ENCODE peak calls at places on chromosome X, in nine cellular contexts. One of them, this sample, is unnamed.

GRCh38 chrX:154732421-154733071 is 18.3 kb downstream of the GAB3 start:
- DNase-seq in BE2C: no peak
- DNase-seq in breast epithelium: no peak
- DNase-seq in neural progenitor cell: no peak
- DNase-seq in Caco-2: no peak
- DNase-seq in cardiac muscle cell: no peak
- DNase-seq in GM12865: no peak
- DNase-seq in right atrium auricular region: no peak
- DNase-seq in progenitor cell of endocrine pancreas: no peak
- DNase-seq in this sample: no peak

GRCh38 chrX:42242044-42242443 is 318.7 kb upstream of the CASK start:
- DNase-seq in GM12865: no peak
- DNase-seq in cardiac muscle cell: no peak
- DNase-seq in breast epithelium: no peak
- DNase-seq in neural progenitor cell: no peak
- DNase-seq in right atrium auricular region: no peak
- DNase-seq in progenitor cell of endocrine pancreas: no peak
- DNase-seq in Caco-2: no peak
- DNase-seq in BE2C: no peak
- DNase-seq in this sample: no peak

GRCh38 chrX:150649096-150649870 is 43.9 kb upstream of the MTMR1 start:
- DNase-seq in BE2C: peak
- DNase-seq in neural progenitor cell: no peak
- DNase-seq in cardiac muscle cell: no peak
- DNase-seq in progenitor cell of endocrine pancreas: no peak
- DNase-seq in right atrium auricular region: no peak
- DNase-seq in Caco-2: no peak
- DNase-seq in GM12865: no peak
- DNase-seq in breast epithelium: no peak
- DNase-seq in this sample: no peak

GRCh38 chrX:154748712-154749339 is 2.1 kb downstream of the GAB3 start:
- DNase-seq in BE2C: peak
- DNase-seq in cardiac muscle cell: peak
- DNase-seq in right atrium auricular region: no peak
- DNase-seq in GM12865: peak
- DNase-seq in Caco-2: peak
- DNase-seq in neural progenitor cell: peak
- DNase-seq in breast epithelium: no peak
- DNase-seq in progenitor cell of endocrine pancreas: no peak
- DNase-seq in this sample: no peak

GRCh38 chrX:2371026-2371778 is 129.6 kb downstream of the DHRSX start:
- DNase-seq in GM12865: no peak
- DNase-seq in Caco-2: no peak
- DNase-seq in right atrium auricular region: no peak
- DNase-seq in neural progenitor cell: no peak
- DNase-seq in breast epithelium: no peak
- DNase-seq in BE2C: no peak
- DNase-seq in progenitor cell of endocrine pancreas: no peak
- DNase-seq in cardiac muscle cell: peak
- DNase-seq in this sample: no peak

GRCh38 chrX:13899607-13900006 is 82.7 kb upstream of the GPM6B start:
- DNase-seq in neural progenitor cell: no peak
- DNase-seq in right atrium auricular region: no peak
- DNase-seq in progenitor cell of endocrine pancreas: no peak
- DNase-seq in GM12865: no peak
- DNase-seq in Caco-2: no peak
- DNase-seq in breast epithelium: peak
- DNase-seq in BE2C: peak
- DNase-seq in cardiac muscle cell: no peak
- DNase-seq in this sample: no peak

GRCh38 chrX:48794993-48795501 is 6.8 kb upstream of the HDAC6 start:
- DNase-seq in right atrium auricular region: no peak
- DNase-seq in Caco-2: peak
- DNase-seq in progenitor cell of endocrine pancreas: no peak
- DNase-seq in BE2C: no peak
- DNase-seq in cardiac muscle cell: peak
- DNase-seq in GM12865: no peak
- DNase-seq in breast epithelium: no peak
- DNase-seq in neural progenitor cell: no peak
- DNase-seq in this sample: no peak

GRCh38 chrX:54695231-54695630 is 102.8 kb downstream of the ITIH6 start:
- DNase-seq in right atrium auricular region: no peak
- DNase-seq in breast epithelium: no peak
- DNase-seq in cardiac muscle cell: peak
- DNase-seq in BE2C: no peak
- DNase-seq in GM12865: no peak
- DNase-seq in neural progenitor cell: no peak
- DNase-seq in progenitor cell of endocrine pancreas: no peak
- DNase-seq in Caco-2: no peak
- DNase-seq in this sample: no peak

GRCh38 chrX:23980063-23980462 is 46.9 kb downstream of the KLHL15 start:
- DNase-seq in right atrium auricular region: no peak
- DNase-seq in breast epithelium: no peak
- DNase-seq in Caco-2: peak
- DNase-seq in progenitor cell of endocrine pancreas: no peak
- DNase-seq in BE2C: no peak
- DNase-seq in neural progenitor cell: peak
- DNase-seq in GM12865: no peak
- DNase-seq in cardiac muscle cell: peak
- DNase-seq in this sample: no peak

GRCh38 chrX:149493567-149494562 is 11.2 kb downstream of the IDS start:
- DNase-seq in neural progenitor cell: no peak
- DNase-seq in GM12865: no peak
- DNase-seq in progenitor cell of endocrine pancreas: no peak
- DNase-seq in cardiac muscle cell: peak
- DNase-seq in right atrium auricular region: no peak
- DNase-seq in BE2C: no peak
- DNase-seq in Caco-2: no peak
- DNase-seq in breast epithelium: no peak
- DNase-seq in this sample: no peak

GRCh38 chrX:1492421-1493012 is 39.8 kb upstream of the ASMTL start:
- DNase-seq in GM12865: no peak
- DNase-seq in right atrium auricular region: peak
- DNase-seq in BE2C: no peak
- DNase-seq in neural progenitor cell: no peak
- DNase-seq in cardiac muscle cell: no peak
- DNase-seq in breast epithelium: no peak
- DNase-seq in progenitor cell of endocrine pancreas: no peak
- DNase-seq in Caco-2: no peak
- DNase-seq in this sample: no peak

GRCh38 chrX:130704053-130705038 is 198.7 kb downstream of the ENOX2 start:
- DNase-seq in breast epithelium: no peak
- DNase-seq in right atrium auricular region: no peak
- DNase-seq in Caco-2: no peak
- DNase-seq in cardiac muscle cell: no peak
- DNase-seq in GM12865: no peak
- DNase-seq in BE2C: no peak
- DNase-seq in neural progenitor cell: no peak
- DNase-seq in progenitor cell of endocrine pancreas: no peak
- DNase-seq in this sample: no peak

GRCh38 chrX:77668391-77669237 is 117.4 kb downstream of the ATRX start:
- DNase-seq in breast epithelium: no peak
- DNase-seq in neural progenitor cell: no peak
- DNase-seq in progenitor cell of endocrine pancreas: no peak
- DNase-seq in BE2C: no peak
- DNase-seq in cardiac muscle cell: no peak
- DNase-seq in GM12865: no peak
- DNase-seq in right atrium auricular region: no peak
- DNase-seq in Caco-2: no peak
- DNase-seq in this sample: no peak

GRCh38 chrX:96183843-96184242 is 500.8 kb upstream of the DIAPH2 start:
- DNase-seq in BE2C: no peak
- DNase-seq in breast epithelium: no peak
- DNase-seq in neural progenitor cell: no peak
- DNase-seq in Caco-2: no peak
- DNase-seq in cardiac muscle cell: no peak
- DNase-seq in right atrium auricular region: no peak
- DNase-seq in progenitor cell of endocrine pancreas: no peak
- DNase-seq in GM12865: no peak
- DNase-seq in this sample: no peak

DNA sequence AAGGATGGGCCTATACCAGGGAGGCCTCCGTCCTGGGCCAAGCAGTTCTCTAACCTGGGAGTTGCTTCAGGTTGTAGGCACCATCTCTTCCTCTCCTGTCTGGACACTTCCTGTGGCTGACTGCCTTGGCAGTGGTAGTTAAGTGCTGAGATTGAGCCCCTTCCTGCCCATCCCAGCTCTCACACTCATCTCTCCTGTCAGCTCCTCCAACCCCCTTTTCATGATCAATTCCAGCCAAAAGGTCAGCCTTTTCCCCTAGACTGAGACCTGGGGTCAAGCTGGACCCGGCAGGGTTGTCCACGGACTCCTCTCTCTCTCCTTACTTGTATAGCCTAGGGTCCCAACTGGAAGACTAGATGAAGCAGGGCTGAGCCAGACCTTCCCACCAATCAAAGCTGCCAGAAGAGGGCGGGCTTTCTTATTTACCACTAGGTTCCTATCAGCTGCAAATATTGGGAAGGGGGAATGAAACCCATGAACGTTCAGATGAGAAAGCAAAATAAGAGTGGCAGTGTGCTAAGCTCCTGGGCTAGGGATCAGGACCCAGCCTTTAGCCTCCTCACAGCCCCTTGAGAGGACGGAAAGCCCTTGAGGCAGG is 34.5 kb downstream of the KDM5C start:
- DNase-seq in Caco-2: peak
- DNase-seq in breast epithelium: no peak
- DNase-seq in GM12865: no peak
- DNase-seq in BE2C: no peak
- DNase-seq in cardiac muscle cell: peak
- DNase-seq in progenitor cell of endocrine pancreas: no peak
- DNase-seq in neural progenitor cell: peak
- DNase-seq in right atrium auricular region: no peak
- DNase-seq in this sample: no peak
- TF ChIP-seq CTCF in Caco-2: no peak
- TF ChIP-seq CTCF in breast epithelium: no peak
- TF ChIP-seq CTCF in GM12865: peak
- TF ChIP-seq CTCF in BE2C: peak
- TF ChIP-seq CTCF in cardiac muscle cell: no peak
- TF ChIP-seq CTCF in progenitor cell of endocrine pancreas: no peak
- TF ChIP-seq CTCF in neural progenitor cell: peak
- TF ChIP-seq CTCF in right atrium auricular region: no peak
- TF ChIP-seq CTCF in this sample: no peak

GRCh38 chrX:102712967-102713677 is 874 bp downstream of the GPRASP2 start:
- DNase-seq in progenitor cell of endocrine pancreas: no peak
- DNase-seq in Caco-2: peak
- DNase-seq in GM12865: no peak
- DNase-seq in neural progenitor cell: peak
- DNase-seq in cardiac muscle cell: peak
- DNase-seq in breast epithelium: peak
- DNase-seq in right atrium auricular region: peak
- DNase-seq in BE2C: peak
- DNase-seq in this sample: peak

GRCh38 chrX:102711872-102712215 is 404 bp upstream of the GPRASP2 start:
- DNase-seq in GM12865: no peak
- DNase-seq in Caco-2: no peak
- DNase-seq in cardiac muscle cell: peak
- DNase-seq in BE2C: no peak
- DNase-seq in breast epithelium: no peak
- DNase-seq in neural progenitor cell: no peak
- DNase-seq in progenitor cell of endocrine pancreas: no peak
- DNase-seq in right atrium auricular region: no peak
- DNase-seq in this sample: no peak

GRCh38 chrX:102715967-102716366 is 3.7 kb downstream of the GPRASP2 start:
- DNase-seq in progenitor cell of endocrine pancreas: no peak
- DNase-seq in cardiac muscle cell: no peak
- DNase-seq in BE2C: no peak
- DNase-seq in breast epithelium: no peak
- DNase-seq in GM12865: no peak
- DNase-seq in right atrium auricular region: no peak
- DNase-seq in Caco-2: no peak
- DNase-seq in neural progenitor cell: no peak
- DNase-seq in this sample: no peak

GRCh38 chrX:102712216-102712966 is at the start of gene GPRASP2:
- DNase-seq in GM12865: peak
- DNase-seq in BE2C: peak
- DNase-seq in neural progenitor cell: peak
- DNase-seq in right atrium auricular region: no peak
- DNase-seq in breast epithelium: peak
- DNase-seq in Caco-2: peak
- DNase-seq in cardiac muscle cell: peak
- DNase-seq in progenitor cell of endocrine pancreas: peak
- DNase-seq in this sample: peak

GRCh38 chrX:102714994-102715393 is 2.7 kb downstream of the GPRASP2 start:
- DNase-seq in BE2C: no peak
- DNase-seq in right atrium auricular region: no peak
- DNase-seq in Caco-2: no peak
- DNase-seq in cardiac muscle cell: no peak
- DNase-seq in GM12865: no peak
- DNase-seq in breast epithelium: no peak
- DNase-seq in neural progenitor cell: no peak
- DNase-seq in progenitor cell of endocrine pancreas: no peak
- DNase-seq in this sample: no peak
- TF ChIP-seq CTCF in BE2C: no peak
- TF ChIP-seq CTCF in right atrium auricular region: no peak
- TF ChIP-seq CTCF in Caco-2: no peak
- TF ChIP-seq CTCF in cardiac muscle cell: no peak
- TF ChIP-seq CTCF in GM12865: no peak
- TF ChIP-seq CTCF in breast epithelium: no peak
- TF ChIP-seq CTCF in neural progenitor cell: no peak
- TF ChIP-seq CTCF in progenitor cell of endocrine pancreas: no peak
- TF ChIP-seq CTCF in this sample: no peak

DNA sequence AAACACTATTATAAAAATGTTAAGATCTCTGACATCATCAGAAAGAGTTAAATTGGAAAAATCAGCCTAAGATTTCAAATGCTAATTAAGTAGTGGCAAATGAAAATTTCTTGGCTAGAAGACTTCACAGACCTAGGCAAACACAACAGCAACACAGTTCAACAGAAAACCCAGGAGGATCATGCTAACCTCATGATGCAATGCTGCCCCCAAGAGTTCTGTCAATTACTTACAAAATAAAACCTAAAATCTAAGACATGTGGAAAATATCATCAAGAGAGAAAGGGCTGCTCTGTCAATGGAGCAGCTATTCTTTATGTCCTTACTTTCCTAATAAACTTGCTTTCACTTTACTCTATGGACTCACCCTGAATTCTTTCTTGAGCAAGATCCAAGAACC is 21.0 kb downstream of the S100G start:
- DNase-seq in Caco-2: peak
- DNase-seq in cardiac muscle cell: peak
- DNase-seq in progenitor cell of endocrine pancreas: no peak
- DNase-seq in breast epithelium: no peak
- DNase-seq in neural progenitor cell: peak
- DNase-seq in BE2C: peak
- DNase-seq in right atrium auricular region: no peak
- DNase-seq in GM12865: peak
- DNase-seq in this sample: peak
- TF ChIP-seq CTCF in Caco-2: no peak
- TF ChIP-seq CTCF in cardiac muscle cell: peak
- TF ChIP-seq CTCF in progenitor cell of endocrine pancreas: peak
- TF ChIP-seq CTCF in breast epithelium: no peak
- TF ChIP-seq CTCF in neural progenitor cell: peak
- TF ChIP-seq CTCF in BE2C: peak
- TF ChIP-seq CTCF in right atrium auricular region: no peak
- TF ChIP-seq CTCF in GM12865: no peak
- TF ChIP-seq CTCF in this sample: peak

DNA sequence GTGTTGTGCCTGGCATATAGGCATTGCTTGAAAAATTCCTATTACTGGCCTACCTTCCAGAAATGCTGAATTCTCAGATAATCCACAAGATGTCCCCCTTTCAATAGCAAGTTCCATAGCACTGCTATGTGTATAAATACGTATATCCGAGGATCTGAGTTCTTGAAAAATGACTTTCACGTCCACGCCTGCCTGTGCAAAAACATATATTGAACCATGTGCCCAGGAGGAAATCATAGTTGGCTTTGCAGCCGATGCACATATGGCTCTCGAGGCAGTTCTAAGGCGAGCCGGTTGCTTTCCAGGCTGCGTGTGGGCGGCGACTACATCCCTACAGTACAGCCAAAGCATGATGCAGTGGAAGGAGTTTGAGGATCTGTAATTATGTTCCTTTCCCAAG is 55.4 kb upstream of the ESX1 start:
- DNase-seq in progenitor cell of endocrine pancreas: no peak
- DNase-seq in BE2C: no peak
- DNase-seq in cardiac muscle cell: no peak
- DNase-seq in neural progenitor cell: no peak
- DNase-seq in breast epithelium: no peak
- DNase-seq in Caco-2: peak
- DNase-seq in GM12865: no peak
- DNase-seq in right atrium auricular region: no peak
- DNase-seq in this sample: no peak
- TF ChIP-seq CTCF in progenitor cell of endocrine pancreas: peak
- TF ChIP-seq CTCF in BE2C: peak
- TF ChIP-seq CTCF in cardiac muscle cell: peak
- TF ChIP-seq CTCF in neural progenitor cell: peak
- TF ChIP-seq CTCF in breast epithelium: peak
- TF ChIP-seq CTCF in Caco-2: no peak
- TF ChIP-seq CTCF in GM12865: no peak
- TF ChIP-seq CTCF in right atrium auricular region: no peak
- TF ChIP-seq CTCF in this sample: peak

This sample was measured in D721Med.